ENCODE peak calls at places on chromosomes 7 and 10, in seven cellular contexts. E, H, Z, I, Y, K and J are unnamed samples.

GRCh38 chr7:135282621-135283295 is 49.1 kb downstream of the STRA8 start:
- DNase-seq in E (no peak), H (peak), Z (peak), I (peak), Y (peak), K (no peak), J (no peak)

GRCh38 chr10:110774069-110775021 is 97.4 kb upstream of the PDCD4 start:
- DNase-seq in E (no peak), H (peak), Z (peak), I (peak), Y (peak), K (no peak), J (no peak)

GRCh38 chr10:32972454-32972853 is 14.4 kb upstream of the ITGB1 start:
- DNase-seq in E (no peak), H (no peak), Z (no peak), I (no peak), Y (no peak), K (no peak), J (no peak)

GRCh38 chr10:103709341-103709920 is 145.9 kb downstream of the SH3PXD2A start:
- DNase-seq in E (no peak), H (peak), Z (peak), I (peak), Y (peak), K (no peak), J (no peak)

GRCh38 chr7:113142385-113143119 is 24.2 kb upstream of the SMIM30 start:
- DNase-seq in E (no peak), H (no peak), Z (no peak), I (no peak), Y (no peak), K (no peak), J (no peak)

GRCh38 chr10:130739016-130739756 is 572.3 kb downstream of the TCERG1L start:
- DNase-seq in E (no peak), H (no peak), Z (no peak), I (no peak), Y (no peak), K (no peak), J (no peak)

GRCh38 chr10:24901686-24902399 is 50.6 kb downstream of the PRTFDC1 start:
- DNase-seq in E (no peak), H (peak), Z (peak), I (peak), Y (peak), K (no peak), J (no peak)

GRCh38 chr7:50379082-50379481 is 71.1 kb downstream of the FIGNL1 start:
- DNase-seq in E (peak), H (no peak), Z (no peak), I (no peak), Y (no peak), K (no peak), J (peak)

GRCh38 chr10:52027055-52027454 is 287.0 kb upstream of the DKK1 start:
- DNase-seq in E (no peak), H (no peak), Z (peak), I (no peak), Y (peak), K (no peak), J (no peak)

GRCh38 chr7:2120251-2120660 is 112.5 kb downstream of the MAD1L1 start:
- DNase-seq in E (no peak), H (no peak), Z (no peak), I (no peak), Y (no peak), K (peak), J (no peak)

GRCh38 chr10:12973149-12973718 is 28.3 kb downstream of the CCDC3 start:
- DNase-seq in E (no peak), H (no peak), Z (no peak), I (no peak), Y (no peak), K (no peak), J (no peak)

GRCh38 chr10:69382382-69383117 is 34.2 kb downstream of the TACR2 start:
- DNase-seq in E (no peak), H (peak), Z (peak), I (peak), Y (peak), K (no peak), J (no peak)

GRCh38 chr7:114086491-114086905 is 167.7 kb upstream of the PPP1R3A start:
- DNase-seq in E (peak), H (peak), Z (no peak), I (no peak), Y (no peak), K (no peak), J (peak)

GRCh38 chr7:14639801-14640200 is 262.8 kb downstream of the DGKB start:
- DNase-seq in E (no peak), H (no peak), Z (no peak), I (no peak), Y (no peak), K (no peak), J (no peak)

GRCh38 chr7:45646996-45647411 is 72.8 kb downstream of the ADCY1 start:
- DNase-seq in E (peak), H (no peak), Z (peak), I (peak), Y (no peak), K (no peak), J (no peak)

GRCh38 chr7:93574269-93574645 is 267 bp downstream of the CALCR start:
- DNase-seq in E (peak), H (peak), Z (no peak), I (no peak), Y (no peak), K (no peak), J (no peak)

GRCh38 chr10:97553575-97554100 is 18.9 kb upstream of the ANKRD2 start:
- DNase-seq in E (peak), H (peak), Z (peak), I (peak), Y (peak), K (peak), J (peak)

GRCh38 chr10:29970576-29970975 is 88.8 kb downstream of the JCAD start:
- DNase-seq in E (no peak), H (no peak), Z (no peak), I (no peak), Y (peak), K (no peak), J (no peak)

GRCh38 chr10:79007843-79008319 is 60.9 kb upstream of the ZMIZ1 start:
- DNase-seq in E (no peak), H (no peak), Z (peak), I (no peak), Y (no peak), K (no peak), J (no peak)

GRCh38 chr7:149716007-149716931 is 57.1 kb downstream of the ZNF467 start:
- DNase-seq in E (peak), H (peak), Z (no peak), I (no peak), Y (peak), K (no peak), J (no peak)

GRCh38 chr10:23980054-23980453 is 228.9 kb upstream of the KIAA1217 start:
- DNase-seq in E (peak), H (no peak), Z (no peak), I (no peak), Y (no peak), K (no peak), J (no peak)

GRCh38 chr10:49539320-49539885 is 482 bp upstream of the ERCC6 start:
- DNase-seq in E (peak), H (peak), Z (peak), I (peak), Y (peak), K (no peak), J (no peak)

GRCh38 chr10:77318739-77319138 is 318.9 kb downstream of the KCNMA1 start:
- DNase-seq in E (no peak), H (no peak), Z (no peak), I (no peak), Y (no peak), K (no peak), J (no peak)

GRCh38 chr7:49866076-49866735 is 92.8 kb downstream of the VWC2 start:
- DNase-seq in E (peak), H (no peak), Z (no peak), I (no peak), Y (no peak), K (no peak), J (no peak)

GRCh38 chr10:100894589-100895294 is 18.0 kb upstream of the SLF2 start:
- DNase-seq in E (no peak), H (no peak), Z (no peak), I (no peak), Y (no peak), K (no peak), J (no peak)

GRCh38 chr10:100894033-100894432 is 18.7 kb upstream of the SLF2 start:
- DNase-seq in E (no peak), H (no peak), Z (no peak), I (no peak), Y (no peak), K (no peak), J (no peak)

GRCh38 chr10:100895896-100896295 is 16.9 kb upstream of the SLF2 start:
- DNase-seq in E (no peak), H (no peak), Z (no peak), I (no peak), Y (no peak), K (no peak), J (no peak)

GRCh38 chr10:100896876-100897461 is 15.8 kb upstream of the SLF2 start:
- DNase-seq in E (no peak), H (no peak), Z (no peak), I (peak), Y (no peak), K (no peak), J (no peak)

DNA sequence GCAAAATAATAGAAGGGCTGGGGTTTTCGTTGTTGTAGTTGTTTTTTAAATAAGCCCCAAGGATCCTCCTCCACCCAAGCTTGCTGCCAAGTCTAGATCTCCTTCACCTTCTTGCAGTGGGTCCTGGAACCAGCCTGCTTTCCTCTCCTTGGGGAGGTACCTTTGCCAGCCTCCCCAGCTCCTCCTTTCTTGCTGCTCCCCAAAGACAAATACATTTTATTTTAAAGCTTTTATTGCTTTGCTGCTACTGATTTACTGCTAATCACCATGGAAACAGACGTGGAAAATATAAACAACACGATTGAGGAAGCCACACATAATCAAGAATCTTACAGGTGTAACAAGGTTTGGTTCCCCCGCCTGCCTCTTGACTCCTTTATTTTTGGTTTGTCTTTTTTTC is 17.4 kb upstream of the SLF2 start:
- DNase-seq in E (no peak), H (no peak), Z (no peak), I (no peak), Y (no peak), K (no peak), J (no peak)
- TF ChIP-seq CTCF in E (no peak), H (no peak), Z (no peak), I (no peak), Y (no peak), K (no peak), J (no peak)

GRCh38 chr10:26407406-26407969 is 30.7 kb upstream of the APBB1IP start:
- DNase-seq in E (no peak), H (peak), Z (peak), I (peak), Y (peak), K (no peak), J (no peak)

GRCh38 chr10:26408858-26409494 is 29.2 kb upstream of the APBB1IP start:
- DNase-seq in E (no peak), H (no peak), Z (no peak), I (no peak), Y (no peak), K (no peak), J (no peak)

GRCh38 chr10:26413375-26413774 is 24.8 kb upstream of the APBB1IP start:
- DNase-seq in E (no peak), H (no peak), Z (no peak), I (no peak), Y (no peak), K (no peak), J (no peak)

GRCh38 chr10:26412932-26413331 is 25.2 kb upstream of the APBB1IP start:
- DNase-seq in E (no peak), H (no peak), Z (no peak), I (no peak), Y (no peak), K (no peak), J (no peak)

GRCh38 chr10:26410356-26410755 is 27.8 kb upstream of the APBB1IP start:
- DNase-seq in E (no peak), H (no peak), Z (no peak), I (no peak), Y (no peak), K (no peak), J (no peak)
- TF ChIP-seq CTCF in E (no peak), H (no peak), Z (no peak), I (no peak), Y (no peak), K (no peak), J (no peak)

GRCh38 chr10:63887600-63888396 is 366.6 kb downstream of the REEP3 start:
- DNase-seq in E (no peak), H (no peak), Z (no peak), I (no peak), Y (no peak), K (no peak), J (no peak)
- TF ChIP-seq CTCF in E (no peak), H (no peak), Z (no peak), I (no peak), Y (no peak), K (no peak), J (no peak)

GRCh38 chr7:27377988-27378387 is 135.4 kb downstream of the EVX1 start:
- DNase-seq in E (no peak), H (no peak), Z (no peak), I (no peak), Y (no peak), K (no peak), J (no peak)
- TF ChIP-seq CTCF in E (no peak), H (no peak), Z (peak), I (peak), Y (no peak), K (no peak), J (no peak)

GRCh38 chr7:116552616-116553015 is 27.8 kb downstream of the CAV1 start:
- DNase-seq in E (no peak), H (peak), Z (peak), I (no peak), Y (no peak), K (no peak), J (no peak)

GRCh38 chr7:116553168-116553567 is 28.3 kb downstream of the CAV1 start:
- DNase-seq in E (no peak), H (no peak), Z (no peak), I (no peak), Y (no peak), K (no peak), J (no peak)

GRCh38 chr7:116554436-116554835 is 29.6 kb downstream of the CAV1 start:
- DNase-seq in E (no peak), H (no peak), Z (peak), I (no peak), Y (peak), K (no peak), J (no peak)

GRCh38 chr7:116549370-116549769 is 24.5 kb downstream of the CAV1 start:
- DNase-seq in E (no peak), H (no peak), Z (no peak), I (no peak), Y (no peak), K (no peak), J (no peak)

DNA sequence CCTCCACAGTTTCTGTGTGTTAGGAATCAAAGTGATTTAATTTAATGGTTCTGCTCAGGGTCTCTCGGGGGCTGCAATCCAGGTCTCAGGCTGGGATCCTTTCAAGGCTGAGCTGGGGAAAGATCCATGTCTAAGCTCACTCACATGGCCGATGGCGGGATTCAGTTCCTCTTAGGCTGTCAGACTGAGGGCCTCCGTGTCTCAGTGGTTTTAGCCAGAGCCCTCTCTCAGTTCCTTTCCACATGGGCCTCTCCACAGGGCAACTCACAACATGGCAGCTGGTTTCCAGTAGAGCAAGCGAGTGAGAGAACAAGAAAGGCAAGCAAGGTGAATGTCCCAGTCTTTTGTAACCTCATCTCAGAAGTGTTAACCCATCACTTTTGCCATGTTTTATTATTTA is 26.9 kb downstream of the CAV1 start:
- DNase-seq in E (no peak), H (no peak), Z (no peak), I (no peak), Y (no peak), K (no peak), J (no peak)
- TF ChIP-seq CTCF in E (no peak), H (no peak), Z (no peak), I (no peak), Y (no peak), K (no peak), J (no peak)